ENCODE peak calls at places on chromosomes 6 and 20, in ten cellular contexts. One of them, this sample, is unnamed.

GRCh38 chr20:57707849-57708693 is 1.7 kb downstream of the PMEPA1 start:
- DNase-seq in choroid plexus epithelial cell: peak
- DNase-seq in PC-3: peak
- DNase-seq in stomach: peak
- DNase-seq in heart right ventricle: no peak
- DNase-seq in IMR-90: no peak
- DNase-seq in fibroblast of lung: no peak
- DNase-seq in AG04450: no peak
- DNase-seq in AG09309: no peak
- DNase-seq in HCT116: no peak
- DNase-seq in this sample: peak

GRCh38 chr6:161303628-161304340 is 29.9 kb upstream of the AGPAT4 start:
- DNase-seq in choroid plexus epithelial cell: peak
- DNase-seq in PC-3: peak
- DNase-seq in stomach: no peak
- DNase-seq in heart right ventricle: no peak
- DNase-seq in IMR-90: peak
- DNase-seq in fibroblast of lung: peak
- DNase-seq in AG04450: no peak
- DNase-seq in AG09309: no peak
- DNase-seq in HCT116: no peak
- DNase-seq in this sample: peak

GRCh38 chr6:52509281-52510212 is 67.3 kb downstream of the TRAM2 start:
- DNase-seq in choroid plexus epithelial cell: no peak
- DNase-seq in PC-3: no peak
- DNase-seq in stomach: no peak
- DNase-seq in heart right ventricle: no peak
- DNase-seq in IMR-90: no peak
- DNase-seq in fibroblast of lung: no peak
- DNase-seq in AG04450: no peak
- DNase-seq in AG09309: no peak
- DNase-seq in HCT116: no peak
- DNase-seq in this sample: no peak

GRCh38 chr20:12237772-12238171 is 320.1 kb downstream of the BTBD3 start:
- DNase-seq in choroid plexus epithelial cell: no peak
- DNase-seq in PC-3: peak
- DNase-seq in stomach: no peak
- DNase-seq in heart right ventricle: no peak
- DNase-seq in IMR-90: no peak
- DNase-seq in fibroblast of lung: no peak
- DNase-seq in AG04450: no peak
- DNase-seq in AG09309: no peak
- DNase-seq in HCT116: no peak
- DNase-seq in this sample: peak

GRCh38 chr6:77383026-77383425 is 80.3 kb downstream of the HTR1B start:
- DNase-seq in choroid plexus epithelial cell: no peak
- DNase-seq in PC-3: no peak
- DNase-seq in stomach: no peak
- DNase-seq in heart right ventricle: no peak
- DNase-seq in IMR-90: no peak
- DNase-seq in fibroblast of lung: no peak
- DNase-seq in AG04450: no peak
- DNase-seq in AG09309: no peak
- DNase-seq in HCT116: no peak
- DNase-seq in this sample: no peak

GRCh38 chr20:59585714-59586404 is 18.5 kb upstream of the PHACTR3 start:
- DNase-seq in choroid plexus epithelial cell: no peak
- DNase-seq in PC-3: no peak
- DNase-seq in stomach: no peak
- DNase-seq in heart right ventricle: no peak
- DNase-seq in IMR-90: no peak
- DNase-seq in fibroblast of lung: no peak
- DNase-seq in AG04450: no peak
- DNase-seq in AG09309: no peak
- DNase-seq in HCT116: no peak
- DNase-seq in this sample: no peak

GRCh38 chr20:19887566-19888268 is 129.4 kb upstream of the NAA20 start:
- DNase-seq in choroid plexus epithelial cell: no peak
- DNase-seq in PC-3: no peak
- DNase-seq in stomach: no peak
- DNase-seq in heart right ventricle: no peak
- DNase-seq in IMR-90: no peak
- DNase-seq in fibroblast of lung: no peak
- DNase-seq in AG04450: no peak
- DNase-seq in AG09309: no peak
- DNase-seq in HCT116: no peak
- DNase-seq in this sample: peak

GRCh38 chr6:31171931-31172882 is 1.7 kb upstream of the POU5F1 start:
- DNase-seq in choroid plexus epithelial cell: no peak
- DNase-seq in PC-3: no peak
- DNase-seq in stomach: no peak
- DNase-seq in heart right ventricle: no peak
- DNase-seq in IMR-90: no peak
- DNase-seq in fibroblast of lung: no peak
- DNase-seq in AG04450: no peak
- DNase-seq in AG09309: no peak
- DNase-seq in HCT116: no peak
- DNase-seq in this sample: no peak

GRCh38 chr6:83636800-83637199 is 72.1 kb downstream of the SNAP91 start:
- DNase-seq in choroid plexus epithelial cell: no peak
- DNase-seq in PC-3: no peak
- DNase-seq in stomach: no peak
- DNase-seq in heart right ventricle: no peak
- DNase-seq in IMR-90: no peak
- DNase-seq in fibroblast of lung: no peak
- DNase-seq in AG04450: no peak
- DNase-seq in AG09309: no peak
- DNase-seq in HCT116: no peak
- DNase-seq in this sample: no peak

GRCh38 chr6:147441751-147442150 is 66.7 kb upstream of the SAMD5 start:
- DNase-seq in choroid plexus epithelial cell: no peak
- DNase-seq in PC-3: no peak
- DNase-seq in stomach: no peak
- DNase-seq in heart right ventricle: no peak
- DNase-seq in IMR-90: no peak
- DNase-seq in fibroblast of lung: peak
- DNase-seq in AG04450: no peak
- DNase-seq in AG09309: no peak
- DNase-seq in HCT116: no peak
- DNase-seq in this sample: no peak

GRCh38 chr6:7541175-7542064 is at the start of gene DSP:
- DNase-seq in choroid plexus epithelial cell: peak
- DNase-seq in PC-3: peak
- DNase-seq in stomach: peak
- DNase-seq in heart right ventricle: peak
- DNase-seq in IMR-90: no peak
- DNase-seq in fibroblast of lung: no peak
- DNase-seq in AG04450: no peak
- DNase-seq in AG09309: no peak
- DNase-seq in HCT116: peak
- DNase-seq in this sample: no peak

GRCh38 chr20:36573798-36574277 is 441 bp downstream of the TGIF2 start:
- DNase-seq in choroid plexus epithelial cell: no peak
- DNase-seq in PC-3: no peak
- DNase-seq in stomach: peak
- DNase-seq in heart right ventricle: no peak
- DNase-seq in IMR-90: no peak
- DNase-seq in fibroblast of lung: no peak
- DNase-seq in AG04450: no peak
- DNase-seq in AG09309: no peak
- DNase-seq in HCT116: no peak
- DNase-seq in this sample: no peak

GRCh38 chr6:20092071-20092566 is 120.2 kb downstream of the MBOAT1 start:
- DNase-seq in choroid plexus epithelial cell: peak
- DNase-seq in PC-3: peak
- DNase-seq in stomach: no peak
- DNase-seq in heart right ventricle: no peak
- DNase-seq in IMR-90: peak
- DNase-seq in fibroblast of lung: peak
- DNase-seq in AG04450: peak
- DNase-seq in AG09309: peak
- DNase-seq in HCT116: peak
- DNase-seq in this sample: peak

DNA sequence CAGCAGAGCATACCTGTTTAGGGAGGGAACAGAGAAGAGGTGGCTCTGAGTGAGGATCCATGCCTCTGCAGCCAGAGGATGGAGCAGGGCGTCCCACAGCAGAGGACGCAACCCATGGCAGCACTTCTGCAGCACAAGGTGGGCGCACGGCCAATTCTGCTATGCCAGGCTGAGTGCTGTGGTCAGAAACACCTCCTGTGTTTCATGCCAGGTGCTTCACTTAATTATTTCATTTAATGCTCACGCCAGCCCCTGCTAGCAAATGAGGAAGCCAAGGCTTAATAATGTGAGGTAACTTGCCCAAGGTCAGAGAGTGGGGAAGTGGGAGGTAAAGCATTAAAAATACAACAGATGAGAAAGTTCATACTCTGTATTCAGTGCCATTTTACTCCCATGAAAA is 68.5 kb upstream of the PTGIS start:
- DNase-seq in choroid plexus epithelial cell: no peak
- DNase-seq in PC-3: no peak
- DNase-seq in stomach: peak
- DNase-seq in heart right ventricle: peak
- DNase-seq in IMR-90: no peak
- DNase-seq in fibroblast of lung: no peak
- DNase-seq in AG04450: no peak
- DNase-seq in AG09309: no peak
- DNase-seq in HCT116: no peak
- DNase-seq in this sample: no peak
- H3K4me3 ChIP-seq in choroid plexus epithelial cell: no peak
- H3K4me3 ChIP-seq in PC-3: no peak
- H3K4me3 ChIP-seq in stomach: no peak
- H3K4me3 ChIP-seq in heart right ventricle: no peak
- H3K4me3 ChIP-seq in IMR-90: no peak
- H3K4me3 ChIP-seq in fibroblast of lung: no peak
- H3K4me3 ChIP-seq in AG04450: no peak
- H3K4me3 ChIP-seq in AG09309: no peak
- H3K4me3 ChIP-seq in HCT116: no peak
- H3K4me3 ChIP-seq in this sample: no peak

DNA sequence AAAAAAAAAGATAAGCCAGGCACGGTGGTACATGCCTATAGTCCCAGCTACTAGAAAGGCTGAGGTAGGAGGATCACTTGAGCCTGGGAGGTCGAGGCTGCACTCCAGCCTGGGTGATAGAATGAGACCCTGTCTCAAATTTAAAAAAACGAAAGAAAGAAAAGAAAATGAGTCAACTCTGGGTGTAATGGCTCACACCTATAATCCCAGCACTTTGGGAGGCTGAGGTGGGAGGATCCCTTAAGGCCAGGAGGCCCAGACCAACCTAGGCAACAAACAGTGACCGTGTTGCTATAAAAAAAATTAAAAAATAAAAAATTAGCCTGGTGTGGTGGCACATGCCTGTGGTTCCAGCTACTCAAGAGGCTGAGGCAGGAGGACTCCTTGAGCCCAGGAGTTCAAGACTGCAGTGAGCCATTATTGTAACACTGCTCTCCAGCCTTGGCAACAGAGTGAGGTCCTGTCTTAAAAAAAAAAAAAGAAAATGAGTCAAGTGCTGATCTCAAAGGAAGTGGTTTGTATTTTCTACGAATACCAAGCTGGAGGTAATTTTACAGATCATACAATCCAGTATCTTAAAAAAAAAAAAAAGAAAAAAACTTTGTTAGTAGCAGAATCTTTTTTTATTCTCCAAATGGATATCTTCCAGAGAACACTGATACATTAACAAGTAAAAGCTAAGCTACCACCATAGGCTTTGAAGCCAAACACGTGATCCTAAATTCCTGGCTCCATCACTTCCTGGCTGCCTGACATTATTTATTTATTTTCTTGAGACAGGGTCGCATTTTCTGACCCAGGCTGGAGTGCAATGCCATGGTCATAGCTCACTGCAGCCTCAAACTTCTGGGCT is 5.7 kb downstream of the COMMD7 start:
- DNase-seq in choroid plexus epithelial cell: peak
- DNase-seq in PC-3: peak
- DNase-seq in stomach: no peak
- DNase-seq in heart right ventricle: no peak
- DNase-seq in IMR-90: peak
- DNase-seq in fibroblast of lung: peak
- DNase-seq in AG04450: peak
- DNase-seq in AG09309: peak
- DNase-seq in HCT116: no peak
- DNase-seq in this sample: peak
- H3K4me3 ChIP-seq in choroid plexus epithelial cell: no peak
- H3K4me3 ChIP-seq in PC-3: no peak
- H3K4me3 ChIP-seq in stomach: no peak
- H3K4me3 ChIP-seq in heart right ventricle: no peak
- H3K4me3 ChIP-seq in IMR-90: no peak
- H3K4me3 ChIP-seq in fibroblast of lung: no peak
- H3K4me3 ChIP-seq in AG04450: no peak
- H3K4me3 ChIP-seq in AG09309: no peak
- H3K4me3 ChIP-seq in HCT116: no peak
- H3K4me3 ChIP-seq in this sample: no peak

GRCh38 chr6:21967282-21967681 is 329.6 kb downstream of the PRL start:
- DNase-seq in choroid plexus epithelial cell: no peak
- DNase-seq in PC-3: no peak
- DNase-seq in stomach: no peak
- DNase-seq in heart right ventricle: no peak
- DNase-seq in IMR-90: no peak
- DNase-seq in fibroblast of lung: no peak
- DNase-seq in AG04450: no peak
- DNase-seq in AG09309: no peak
- DNase-seq in HCT116: no peak
- DNase-seq in this sample: no peak
- H3K4me3 ChIP-seq in choroid plexus epithelial cell: no peak
- H3K4me3 ChIP-seq in PC-3: no peak
- H3K4me3 ChIP-seq in stomach: no peak
- H3K4me3 ChIP-seq in heart right ventricle: no peak
- H3K4me3 ChIP-seq in IMR-90: no peak
- H3K4me3 ChIP-seq in fibroblast of lung: no peak
- H3K4me3 ChIP-seq in AG04450: no peak
- H3K4me3 ChIP-seq in AG09309: no peak
- H3K4me3 ChIP-seq in HCT116: no peak
- H3K4me3 ChIP-seq in this sample: no peak

DNA sequence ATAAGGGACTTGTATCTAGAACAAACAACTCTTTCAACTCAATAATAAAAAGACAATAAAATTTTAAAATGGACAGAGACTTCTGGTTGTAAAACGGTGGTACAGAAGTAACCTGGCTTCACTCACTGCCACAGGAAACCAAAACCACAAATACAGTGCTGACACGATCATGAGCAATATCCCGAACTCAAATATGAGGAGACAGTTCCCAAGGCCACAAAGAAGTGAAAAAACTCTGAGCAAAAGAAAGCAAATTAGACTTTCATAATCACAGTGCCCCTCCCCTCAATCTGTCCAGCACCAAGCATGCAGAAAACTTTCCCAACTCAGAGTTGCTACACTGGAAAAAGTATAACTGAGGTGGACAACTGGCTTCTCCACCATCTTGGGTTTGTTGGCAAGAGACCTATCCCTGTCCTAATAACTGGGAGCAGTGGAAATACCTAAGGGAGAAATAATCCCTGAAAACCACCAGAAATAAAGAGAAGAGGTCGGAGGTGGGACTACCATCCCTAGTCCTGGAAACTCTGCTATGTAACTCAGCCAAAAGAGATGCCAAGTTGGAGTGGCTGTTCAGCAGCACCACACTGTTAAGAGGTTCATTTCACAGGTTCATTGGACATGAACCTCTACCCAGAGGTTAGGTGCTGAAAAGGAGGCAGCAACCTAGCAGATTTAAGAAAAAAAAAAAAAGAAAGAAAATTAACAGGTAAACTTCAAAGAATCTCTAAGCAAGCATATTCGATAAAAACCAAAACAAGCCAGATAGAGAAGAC is 55.5 kb downstream of the REV3L start:
- DNase-seq in choroid plexus epithelial cell: peak
- DNase-seq in PC-3: peak
- DNase-seq in stomach: no peak
- DNase-seq in heart right ventricle: no peak
- DNase-seq in IMR-90: peak
- DNase-seq in fibroblast of lung: peak
- DNase-seq in AG04450: peak
- DNase-seq in AG09309: peak
- DNase-seq in HCT116: no peak
- DNase-seq in this sample: peak
- H3K4me3 ChIP-seq in choroid plexus epithelial cell: peak
- H3K4me3 ChIP-seq in PC-3: peak
- H3K4me3 ChIP-seq in stomach: no peak
- H3K4me3 ChIP-seq in heart right ventricle: no peak
- H3K4me3 ChIP-seq in IMR-90: no peak
- H3K4me3 ChIP-seq in fibroblast of lung: no peak
- H3K4me3 ChIP-seq in AG04450: no peak
- H3K4me3 ChIP-seq in AG09309: no peak
- H3K4me3 ChIP-seq in HCT116: no peak
- H3K4me3 ChIP-seq in this sample: no peak

This sample was measured in fibroblast of the aortic adventitia.